ENCODE peak calls at places on chromosomes 16 and 17, in five cellular contexts. L is CD8-positive, alpha-beta T cell; J is heart left ventricle; E is cardiac muscle cell; K is prostate gland. S is an unnamed sample. For H3K4me1 and H3K36me3, the result is how much of the 10 kb centered on the place peaks cover.

GRCh38 chr16:69276143-69277115 is 34.7 kb upstream of the VPS4A start:
- DNase-seq in K (no peak), E (no peak), J (peak), L (no peak), S (no peak)

GRCh38 chr17:26809033-26809432 is 484.9 kb upstream of the WSB1 start:
- DNase-seq in K (no peak), J (no peak), L (no peak), E (no peak), S (no peak)

GRCh38 chr16:2969545-2970521 is 685 bp downstream of the PAQR4 start:
- DNase-seq in E (peak), J (peak), L (peak), K (peak), S (peak)

GRCh38 chr16:627458-628239 is 3.1 kb upstream of the WFIKKN1 start:
- DNase-seq in E (no peak), L (no peak), K (no peak), J (no peak), S (peak)

GRCh38 chr17:71188811-71189492 is 931.9 kb upstream of the SOX9 start:
- DNase-seq in L (no peak), E (no peak), K (no peak), J (no peak), S (no peak)

GRCh38 chr17:30506423-30506822 is 29.2 kb downstream of the GOSR1 start:
- DNase-seq in K (no peak), J (no peak), E (no peak), L (no peak), S (no peak)

GRCh38 chr17:72345536-72345935 is 224.7 kb downstream of the SOX9 start:
- DNase-seq in L (no peak), E (no peak), J (no peak), K (no peak), S (no peak)

GRCh38 chr16:17367932-17368331 is 102.8 kb downstream of the XYLT1 start:
- DNase-seq in L (no peak), J (no peak), K (no peak), E (peak), S (no peak)

GRCh38 chr17:56908061-56908542 is 5.7 kb downstream of the TRIM25 start:
- DNase-seq in J (peak), L (peak), K (no peak), E (no peak), S (no peak)

GRCh38 chr16:1048442-1049112 is 24.0 kb upstream of the SSTR5 start:
- DNase-seq in J (peak), L (no peak), E (peak), K (no peak), S (no peak)

GRCh38 chr16:51431517-51432241 is 280.6 kb upstream of the SALL1 start:
- DNase-seq in E (no peak), K (no peak), L (no peak), J (no peak), S (no peak)

GRCh38 chr17:60495260-60495659 is 30.8 kb downstream of the APPBP2 start:
- DNase-seq in L (no peak), E (no peak), J (no peak), K (no peak), S (no peak)

GRCh38 chr16:75486666-75487313 is 8.5 kb downstream of the CHST6 start:
- DNase-seq in L (no peak), E (no peak), K (no peak), J (no peak), S (no peak)

GRCh38 chr16:14491831-14492529 is 138.1 kb downstream of the PARN start:
- DNase-seq in L (no peak), J (no peak), E (no peak), K (no peak), S (no peak)

GRCh38 chr17:79174905-79175856 is 100.6 kb downstream of the ENGASE start:
- DNase-seq in J (no peak), E (no peak), K (no peak), L (no peak), S (no peak)

GRCh38 chr16:70429888-70430666 is 8.8 kb downstream of the ST3GAL2 start:
- DNase-seq in E (no peak), J (no peak), K (no peak), L (no peak), S (no peak)

GRCh38 chr16:55561319-55561848 is 5.1 kb upstream of the CAPNS2 start:
- DNase-seq in L (no peak), E (no peak), K (no peak), J (no peak), S (no peak)

GRCh38 chr17:72542317-72542716 is 421.5 kb downstream of the SOX9 start:
- DNase-seq in L (no peak), J (no peak), K (no peak), E (no peak), S (no peak)

GRCh38 chr17:78170692-78171590 is 2.6 kb downstream of the SYNGR2 start:
- DNase-seq in K (no peak), E (no peak), J (no peak), L (no peak), S (no peak)

GRCh38 chr16:3971261-3971660 is 90.7 kb upstream of the CREBBP start:
- DNase-seq in L (no peak), E (no peak), J (no peak), K (no peak), S (no peak)

GRCh38 chr17:76261421-76262215 is 3.5 kb upstream of the UBALD2 start:
- DNase-seq in K (no peak), J (no peak), L (no peak), E (no peak), S (peak)

GRCh38 chr16:14042706-14043105 is 28.4 kb upstream of the MRTFB start:
- DNase-seq in L (no peak), K (no peak), J (no peak), E (no peak), S (no peak)

GRCh38 chr16:48590476-48590875 is 19.5 kb downstream of the N4BP1 start:
- DNase-seq in L (no peak), K (no peak), J (no peak), E (no peak), S (no peak)

GRCh38 chr17:8162232-8162996 is at the start of gene VAMP2:
- DNase-seq in J (peak), E (peak), K (peak), L (peak), S (peak)

GRCh38 chr17:43449470-43450202 is 34.1 kb upstream of the DHX8 start:
- DNase-seq in J (no peak), K (peak), L (no peak), E (no peak), S (no peak)

GRCh38 chr17:77779711-77780539 is 178.6 kb upstream of the TNRC6C start:
- DNase-seq in J (peak), E (peak), K (peak), L (no peak), S (no peak)

GRCh38 chr16:28537076-28537475 is 1.7 kb downstream of the NUPR1 start:
- DNase-seq in J (no peak), K (peak), L (no peak), E (no peak), S (no peak)
- H3K4me1 ChIP-seq in J (under half), K (under half), L (under half), E (under half), S (under half)

GRCh38 chr16:67541391-67542263 is 13.0 kb downstream of the RIPOR1 start:
- DNase-seq in L (no peak), E (no peak), K (no peak), J (peak), S (no peak)
- H3K36me3 ChIP-seq in L (under half), E (under half), K (under half), J (half or more), S (under half)

GRCh38 chr17:40307691-40308289 is 1.2 kb upstream of the RARA start:
- DNase-seq in L (no peak), K (no peak), J (no peak), E (no peak), S (no peak)
- H3K4me1 ChIP-seq in L (half or more), K (under half), J (half or more), E (half or more), S (half or more)

GRCh38 chr17:80696456-80696855 is 151.8 kb downstream of the RPTOR start:
- DNase-seq in J (no peak), L (no peak), K (no peak), E (no peak), S (no peak)

GRCh38 chr17:80694992-80695912 is 150.6 kb downstream of the RPTOR start:
- DNase-seq in E (no peak), L (no peak), J (no peak), K (no peak), S (no peak)

GRCh38 chr17:80696964-80697363 is 152.3 kb downstream of the RPTOR start:
- DNase-seq in E (no peak), K (no peak), J (no peak), L (peak), S (no peak)

GRCh38 chr17:80695979-80696378 is 151.3 kb downstream of the RPTOR start:
- DNase-seq in L (no peak), K (no peak), E (no peak), J (no peak), S (no peak)

DNA sequence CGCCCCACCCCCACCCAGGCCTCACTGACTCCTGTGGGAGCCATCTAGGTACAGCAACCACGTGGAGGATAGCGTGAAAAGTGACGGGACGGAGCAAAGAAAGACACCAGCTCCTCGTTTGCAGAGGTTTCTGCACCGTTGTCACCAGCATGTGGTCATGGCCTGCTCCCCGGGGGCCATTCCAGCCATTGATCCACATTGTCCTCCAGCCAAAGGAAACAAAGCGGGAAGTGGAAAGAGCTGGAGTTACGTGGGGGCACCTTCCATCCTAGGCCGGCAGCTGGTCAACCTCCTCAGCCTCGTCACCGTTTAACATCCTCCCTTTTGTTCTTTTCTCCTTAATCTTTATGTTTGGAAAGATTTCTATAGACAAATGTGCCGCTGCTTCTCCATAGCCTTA is 153.7 kb downstream of the RPTOR start:
- DNase-seq in E (no peak), J (no peak), L (no peak), K (no peak), S (no peak)
- H3K36me3 ChIP-seq in E (under half), J (under half), L (under half), K (under half), S (under half)

GRCh38 chr17:9432867-9433495 is 142.6 kb downstream of the STX8 start:
- DNase-seq in K (no peak), E (no peak), L (no peak), J (no peak), S (no peak)
- H3K4me1 ChIP-seq in K (under half), E (under half), L (under half), J (under half), S (under half)

GRCh38 chr16:72072514-72073342 is 9.7 kb downstream of the HPR start:
- DNase-seq in J (peak), E (peak), L (no peak), K (no peak), S (no peak)
- H3K36me3 ChIP-seq in J (under half), E (under half), L (under half), K (under half), S (under half)

S was measured in CD8-positive, alpha-beta memory T cell.